ENCODE peak calls at places on chromosomes 4 and X, in four cellular contexts. M, B, G and E are unnamed samples.

GRCh38 chrX:48945517-48946348 is 11.7 kb downstream of the OTUD5 start:
- DNase-seq in M (peak), G (peak), B (peak), E (no peak)

GRCh38 chr4:106421441-106422296 is 53.1 kb upstream of the GIMD1 start:
- DNase-seq in M (no peak), B (no peak), G (no peak), E (no peak)

GRCh38 chr4:82560853-82561744 is 689 bp downstream of the TMEM150C start:
- DNase-seq in M (no peak), G (no peak), B (no peak), E (no peak)

GRCh38 chr4:180164799-180165198 is 2078.4 kb upstream of the TENM3 start:
- DNase-seq in G (no peak), B (no peak), M (no peak), E (no peak)

GRCh38 chr4:40187386-40187913 is 9.4 kb upstream of the RHOH start:
- DNase-seq in B (no peak), G (no peak), M (no peak), E (no peak)

GRCh38 chr4:147580396-147580795 is 36.8 kb upstream of the TMEM184C start:
- DNase-seq in B (no peak), M (no peak), G (peak), E (no peak)

GRCh38 chr4:142631836-142632235 is 214.3 kb downstream of the INPP4B start:
- DNase-seq in M (no peak), B (no peak), G (no peak), E (no peak)

GRCh38 chrX:111460612-111461011 is 48.6 kb upstream of the DCX start:
- DNase-seq in G (no peak), B (no peak), M (no peak), E (no peak)

GRCh38 chr4:1480720-1481119 is 74.5 kb upstream of the NKX1-1 start:
- DNase-seq in M (no peak), G (no peak), B (no peak), E (no peak)

GRCh38 chr4:8067945-8068894 is 90.4 kb downstream of the ABLIM2 start:
- DNase-seq in M (no peak), G (no peak), B (no peak), E (no peak)

GRCh38 chrX:27186671-27187070 is 276.5 kb downstream of the PPP4R3C start:
- DNase-seq in M (peak), B (no peak), G (peak), E (no peak)

GRCh38 chr4:4981427-4981826 is 37.8 kb downstream of the CYTL1 start:
- DNase-seq in B (no peak), M (no peak), G (no peak), E (no peak)

GRCh38 chr4:15466596-15466995 is 3.1 kb upstream of the CC2D2A start:
- DNase-seq in G (no peak), B (no peak), M (no peak), E (no peak)

GRCh38 chr4:57265831-57266582 is 155.8 kb upstream of the IGFBP7 start:
- DNase-seq in B (peak), G (no peak), M (no peak), E (no peak)

GRCh38 chr4:162011039-162011438 is 152.8 kb downstream of the FSTL5 start:
- DNase-seq in B (no peak), G (no peak), M (no peak), E (no peak)

GRCh38 chr4:128766781-128767180 is 42.7 kb upstream of the JADE1 start:
- DNase-seq in G (no peak), B (no peak), M (no peak), E (no peak)

GRCh38 chr4:81405900-81406401 is 65.8 kb downstream of the RASGEF1B start:
- DNase-seq in B (no peak), M (peak), G (peak), E (peak)

GRCh38 chrX:20144491-20144890 is 2.9 kb upstream of the EIF1AX start:
- DNase-seq in B (no peak), M (no peak), G (peak), E (no peak)

GRCh38 chrX:149877636-149878035 is 3.3 kb upstream of the MAGEA8 start:
- DNase-seq in B (no peak), G (no peak), M (no peak), E (no peak)

GRCh38 chr4:73707918-73708577 is 32.3 kb upstream of the CXCL8 start:
- DNase-seq in B (peak), G (peak), M (no peak), E (no peak)